ENCODE peak calls at places on chromosome 20, in four cellular contexts. Y is left colon; Q is activated naive CD8-positive, alpha-beta T cell treated with anti-CD3 and anti-CD28 coated beads, Interleukin-2, amount 50 U/mL, for 24 hours; Z is left ventricle myocardium superior. F is an unnamed sample.

GRCh38 chr20:13884803-13885202 is 100.0 kb downstream of the NDUFAF5 start:
- ATAC-seq in Z (no peak), Y (no peak), Q (no peak), F (no peak)

GRCh38 chr20:57470212-57470522 is 54.8 kb downstream of the CTCFL start:
- ATAC-seq in Z (no peak), Y (peak; percentile 67), Q (no peak), F (no peak)

GRCh38 chr20:348972-349841 is 2.3 kb downstream of the NRSN2 start:
- ATAC-seq in Z (no peak), Y (no peak), Q (no peak), F (no peak)

GRCh38 chr20:40638414-40638813 is 50.6 kb downstream of the MAFB start:
- ATAC-seq in Z (no peak), Q (no peak), Y (no peak), F (no peak)

GRCh38 chr20:17822540-17823155 is 122.9 kb downstream of the BANF2 start:
- ATAC-seq in Y (no peak), Q (no peak), Z (no peak), F (no peak)

GRCh38 chr20:44635877-44636276 is 15.6 kb downstream of the ADA start:
- ATAC-seq in Z (no peak), Q (no peak), Y (no peak), F (no peak)

GRCh38 chr20:44495802-44496481 is 20.3 kb downstream of the TTPAL start:
- ATAC-seq in Y (no peak), Q (peak; percentile 88), Z (no peak), F (no peak)

GRCh38 chr20:20160513-20160912 is 108.2 kb downstream of the CFAP61 start:
- ATAC-seq in Z (no peak), Y (no peak), Q (no peak), F (no peak)

GRCh38 chr20:37627060-37627766 is 66.6 kb upstream of the CTNNBL1 start:
- ATAC-seq in Z (peak; percentile 65), Q (no peak), Y (no peak), F (no peak)

GRCh38 chr20:54144847-54145246 is 28.9 kb downstream of the CYP24A1 start:
- ATAC-seq in Y (no peak), Q (no peak), Z (no peak), F (no peak)

GRCh38 chr20:9215539-9215938 is 146.7 kb downstream of the PLCB4 start:
- ATAC-seq in Q (no peak), Y (peak; percentile 55), Z (no peak), F (no peak)

GRCh38 chr20:31580706-31581105 is 24.4 kb upstream of the ID1 start:
- ATAC-seq in Q (no peak), Y (no peak), Z (no peak), F (no peak)

GRCh38 chr20:58526411-58526810 is 11.2 kb upstream of the APCDD1L start:
- ATAC-seq in Z (no peak), Q (no peak), Y (no peak), F (no peak)

GRCh38 chr20:417801-418342 is 9.8 kb downstream of the RBCK1 start:
- ATAC-seq in Q (no peak), Z (peak; percentile 26), Y (no peak), F (no peak)

GRCh38 chr20:63150911-63151531 is 64.9 kb downstream of the YTHDF1 start:
- ATAC-seq in Y (no peak), Z (no peak), Q (no peak), F (no peak)

GRCh38 chr20:63554361-63555278 is 661 bp downstream of the FNDC11 start:
- ATAC-seq in Z (no peak), Y (peak; percentile 1), Q (peak; percentile 12), F (no peak)

GRCh38 chr20:57420571-57421257 is 29.5 kb downstream of the RBM38 start:
- ATAC-seq in Y (no peak), Z (peak; percentile 41), Q (no peak), F (no peak)

GRCh38 chr20:43722153-43722505 is 4.7 kb downstream of the GTSF1L start:
- ATAC-seq in Q (peak; percentile 34), Y (no peak), Z (no peak), F (no peak)

GRCh38 chr20:59273699-59274380 is 26.6 kb upstream of the EDN3 start:
- ATAC-seq in Q (no peak), Z (no peak), Y (no peak), F (no peak)

GRCh38 chr20:51703446-51704287 is 64.5 kb downstream of the ATP9A start:
- ATAC-seq in Z (no peak), Q (peak; percentile 43), Y (peak; percentile 91), F (no peak)

GRCh38 chr20:55140631-55141030 is 665.2 kb downstream of the DOK5 start:
- ATAC-seq in Z (peak; percentile 35), Y (no peak), Q (no peak), F (no peak)

GRCh38 chr20:10579942-10580341 is 93.9 kb downstream of the JAG1 start:
- ATAC-seq in Y (no peak), Z (no peak), Q (no peak), F (no peak)

GRCh38 chr20:10225439-10226080 is 6.9 kb downstream of the SNAP25 start:
- ATAC-seq in Q (no peak), Y (no peak), Z (no peak), F (no peak)

GRCh38 chr20:24497851-24498250 is 28.4 kb downstream of the SYNDIG1 start:
- ATAC-seq in Z (no peak), Q (no peak), Y (peak; percentile 34), F (no peak)